ENCODE peak calls at places on chromosomes 11 and 22, in five cellular contexts. H, F, Q, M and X are unnamed samples.

GRCh38 chr11:909406-909805 is 1.2 kb downstream of the CHID1 start:
- DNase-seq in Q (no peak), M (no peak), H (no peak), F (no peak), X (no peak)

GRCh38 chr22:46418827-46419226 is 83.3 kb downstream of the TRMU start:
- DNase-seq in Q (no peak), H (no peak), M (no peak), F (no peak), X (no peak)

GRCh38 chr11:31646206-31646605 is 136.6 kb downstream of the ELP4 start:
- DNase-seq in F (no peak), M (no peak), Q (no peak), H (peak), X (peak)

GRCh38 chr22:35950262-35950661 is 78.4 kb downstream of the RBFOX2 start:
- DNase-seq in F (no peak), M (no peak), Q (no peak), H (no peak), X (no peak)

GRCh38 chr11:121575250-121575962 is 122.6 kb upstream of the SORL1-AS1 start:
- DNase-seq in F (peak), M (peak), H (peak), Q (peak), X (peak)

GRCh38 chr11:20110908-20111669 is 49.2 kb downstream of the DBX1 start:
- DNase-seq in M (peak), H (peak), Q (no peak), F (no peak), X (peak)

GRCh38 chr22:49269928-49270327 is 557.7 kb downstream of the BRD1 start:
- DNase-seq in F (no peak), H (no peak), Q (peak), M (no peak), X (no peak)

GRCh38 chr22:46001426-46002106 is 24.6 kb upstream of the WNT7B start:
- DNase-seq in F (peak), M (no peak), H (peak), Q (no peak), X (no peak)

GRCh38 chr11:118996926-118997626 is 862 bp upstream of the CENATAC start:
- DNase-seq in Q (no peak), F (no peak), M (no peak), H (peak), X (peak)
- TF ChIP-seq CTCF in Q (no peak), F (peak), M (peak), H (peak), X (peak)

GRCh38 chr11:125164422-125165110 is at the start of gene PKNOX2:
- DNase-seq in H (peak), F (peak), M (peak), Q (peak), X (peak)

GRCh38 chr11:125164091-125164421 is 495 bp upstream of the PKNOX2 start:
- DNase-seq in H (no peak), Q (no peak), M (no peak), F (no peak), X (no peak)

GRCh38 chr11:125162743-125163142 is 1.8 kb upstream of the PKNOX2 start:
- DNase-seq in Q (no peak), H (no peak), F (no peak), M (no peak), X (no peak)

GRCh38 chr11:125165111-125165663 is 636 bp downstream of the PKNOX2 start:
- DNase-seq in H (peak), M (peak), Q (no peak), F (peak), X (peak)

DNA sequence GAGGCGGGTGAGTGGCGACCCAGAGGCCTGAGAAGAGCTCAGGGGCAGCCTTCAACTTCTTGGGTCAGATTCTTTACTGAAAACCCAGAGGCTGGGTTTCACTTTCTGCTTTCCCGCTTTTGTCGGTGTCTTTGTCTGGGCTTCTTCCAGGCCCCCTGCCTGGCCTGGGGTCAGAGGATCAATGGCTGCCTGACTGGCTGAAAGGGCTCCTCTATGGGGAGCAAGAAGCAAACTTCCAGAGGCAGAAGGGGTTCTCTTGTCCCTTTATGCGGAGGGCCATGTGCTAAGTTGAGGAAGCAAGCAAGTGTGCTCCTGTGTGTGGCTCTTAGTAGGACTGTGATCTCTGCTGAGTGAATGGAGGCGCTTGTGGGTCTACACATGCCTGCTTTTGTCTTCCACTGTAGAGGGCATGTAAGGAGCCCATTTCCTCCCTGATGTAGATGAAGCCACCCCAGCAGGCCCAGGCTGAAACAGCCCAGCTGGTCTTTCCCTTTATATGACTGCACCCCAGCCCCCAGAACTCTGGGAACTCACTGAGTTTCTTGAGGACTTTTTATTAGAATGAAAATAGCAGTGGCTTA is 1.0 kb upstream of the PKNOX2 start:
- DNase-seq in M (no peak), F (no peak), H (peak), Q (no peak), X (no peak)
- H3K4me3 ChIP-seq in M (no peak), F (no peak), H (no peak), Q (no peak), X (no peak)

GRCh38 chr22:26817926-26818325 is 160.5 kb downstream of the MIAT start:
- DNase-seq in F (no peak), H (no peak), M (no peak), Q (no peak), X (no peak)
- TF ChIP-seq CTCF in F (no peak), H (no peak), M (no peak), Q (no peak), X (no peak)

GRCh38 chr22:21043856-21044535 is 1.8 kb upstream of the LRRC74B start:
- DNase-seq in F (no peak), Q (no peak), M (no peak), H (no peak), X (no peak)
- H3K4me3 ChIP-seq in F (peak), Q (peak), M (peak), H (no peak), X (no peak)

GRCh38 chr11:4839851-4840549 is 9.0 kb downstream of the OR51S1 start:
- DNase-seq in H (no peak), Q (no peak), M (no peak), F (no peak), X (no peak)
- TF ChIP-seq CTCF in H (no peak), Q (no peak), M (no peak), F (no peak), X (no peak)

GRCh38 chr11:14644396-14645246 is 1.0 kb downstream of the PDE3B start:
- DNase-seq in H (peak), M (peak), Q (peak), F (peak), X (peak)

GRCh38 chr11:14642453-14642852 is 1.2 kb upstream of the PDE3B start:
- DNase-seq in H (no peak), M (no peak), F (no peak), Q (no peak), X (no peak)

GRCh38 chr11:14643697-14644395 is at the start of gene PDE3B:
- DNase-seq in F (peak), Q (peak), H (peak), M (peak), X (peak)

GRCh38 chr11:14642873-14643696 is 519 bp upstream of the PDE3B start:
- DNase-seq in M (no peak), F (no peak), Q (peak), H (no peak), X (no peak)

GRCh38 chr11:14641801-14642200 is 1.8 kb upstream of the PDE3B start:
- DNase-seq in Q (no peak), H (no peak), F (no peak), M (no peak), X (no peak)
- H3K4me3 ChIP-seq in Q (no peak), H (no peak), F (no peak), M (no peak), X (no peak)

GRCh38 chr22:19854778-19855503 is at the start of the genes GNB1L and RTL10:
- DNase-seq in M (peak), H (peak), F (peak), Q (peak), X (peak)
- TF ChIP-seq CTCF in M (no peak), H (peak), F (peak), Q (no peak), X (no peak)

GRCh38 chr22:23256986-23257888 is 76.9 kb downstream of the BCR start:
- DNase-seq in H (no peak), F (peak), M (peak), Q (peak), X (peak)

GRCh38 chr22:23257889-23258825 is 77.8 kb downstream of the BCR start:
- DNase-seq in F (no peak), Q (no peak), H (no peak), M (no peak), X (no peak)

GRCh38 chr22:23258826-23259170 is 78.5 kb downstream of the BCR start:
- DNase-seq in Q (no peak), H (no peak), M (no peak), F (no peak), X (no peak)

GRCh38 chr22:23255506-23255905 is 75.2 kb downstream of the BCR start:
- DNase-seq in F (no peak), Q (no peak), M (no peak), H (no peak), X (no peak)

GRCh38 chr22:23256138-23256932 is 76.0 kb downstream of the BCR start:
- DNase-seq in M (no peak), F (no peak), Q (no peak), H (no peak), X (no peak)
- H3K4me3 ChIP-seq in M (no peak), F (peak), Q (peak), H (no peak), X (no peak)

GRCh38 chr11:44430140-44430539 is 120.2 kb upstream of the ALX4 start:
- DNase-seq in Q (peak), F (no peak), H (no peak), M (no peak), X (no peak)

GRCh38 chr11:44426958-44427357 is 117.0 kb upstream of the ALX4 start:
- DNase-seq in H (no peak), Q (peak), F (no peak), M (no peak), X (no peak)

GRCh38 chr11:44426119-44426518 is 116.2 kb upstream of the ALX4 start:
- DNase-seq in Q (peak), M (no peak), F (no peak), H (no peak), X (no peak)

GRCh38 chr11:44424841-44425240 is 114.9 kb upstream of the ALX4 start:
- DNase-seq in F (no peak), H (no peak), Q (no peak), M (no peak), X (no peak)

DNA sequence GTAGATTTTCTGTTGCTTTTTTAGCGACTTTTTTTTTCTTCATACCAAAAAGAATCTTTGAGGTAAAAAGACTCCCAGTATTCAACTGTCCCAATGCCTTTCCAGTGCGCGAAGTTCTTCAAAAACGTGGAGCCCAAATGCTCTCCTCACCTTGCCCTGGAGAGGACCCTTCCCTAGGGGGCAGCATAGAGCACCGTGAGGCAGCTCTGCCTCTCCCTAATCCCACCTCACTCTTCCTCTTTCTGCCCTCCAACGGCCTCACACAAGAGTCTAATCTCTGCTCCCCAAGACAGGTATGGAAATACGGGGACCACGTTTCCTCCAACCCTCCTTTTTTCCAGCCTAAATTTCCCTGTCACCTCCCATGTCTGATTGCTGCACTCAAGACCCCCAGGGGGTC is 117.5 kb upstream of the ALX4 start:
- DNase-seq in H (no peak), M (no peak), F (no peak), Q (peak), X (no peak)
- TF ChIP-seq CTCF in H (peak), M (peak), F (peak), Q (no peak), X (no peak)

GRCh38 chr11:101586965-101587364 is 3.2 kb upstream of the TRPC6 start:
- DNase-seq in M (no peak), F (no peak), Q (no peak), H (no peak), X (no peak)

GRCh38 chr11:101584129-101584515 is 315 bp upstream of the TRPC6 start:
- DNase-seq in M (peak), Q (no peak), F (no peak), H (no peak), X (no peak)

GRCh38 chr11:101584651-101585050 is 844 bp upstream of the TRPC6 start:
- DNase-seq in Q (no peak), F (no peak), H (no peak), M (no peak), X (no peak)

GRCh38 chr11:101582242-101583052 is 1.4 kb downstream of the TRPC6 start:
- DNase-seq in F (peak), M (no peak), H (no peak), Q (no peak), X (no peak)

GRCh38 chr11:101583180-101584128 is at the start of gene TRPC6:
- DNase-seq in F (peak), Q (no peak), H (peak), M (peak), X (peak)
- H3K4me3 ChIP-seq in F (peak), Q (peak), H (peak), M (peak), X (peak)